ENCODE peak calls at places on chromosome 9, in ten cellular contexts. A is NCI-H1105 treated with DMSO at 0.1 percent for 48 hours; D is activated T-helper 1 cell treated with anti-CD3 and anti-CD28 coated beads, Interleukin-2, amount 50 U/mL, for 16 hours; T is stimulated activated CD8-positive, alpha-beta memory T cell treated with anti-CD3 and anti-CD28 coated beads, Interleukin-15, amount 100 ng/mL, for 24 hours; I is activated T-cell treated with anti-CD3 and anti-CD28 coated beads, Interleukin-2, amount 50 U/mL, for 72 hours; Q is left cardiac atrium; B is type B pancreatic cell; M is PC-3; C is hepatocyte; P is heart right ventricle. J is an unnamed sample.

GRCh38 chr9:69236188-69236587 is 62.1 kb downstream of the TJP2 start:
- DNase-seq in A (no peak), D (no peak), T (no peak), I (no peak), Q (no peak), B (no peak), M (no peak), C (no peak), P (no peak), J (no peak)

GRCh38 chr9:78626971-78627370 is 330.0 kb downstream of the PSAT1 start:
- DNase-seq in A (no peak), D (no peak), T (no peak), I (no peak), Q (no peak), B (no peak), M (no peak), C (no peak), P (no peak), J (no peak)

GRCh38 chr9:87685871-87686519 is 39.9 kb upstream of the CTSL start:
- DNase-seq in A (no peak), D (no peak), T (no peak), I (no peak), Q (peak), B (peak), M (no peak), C (no peak), P (no peak), J (no peak)

GRCh38 chr9:134564431-134565170 is 77.0 kb upstream of the COL5A1 start:
- DNase-seq in A (no peak), D (no peak), T (no peak), I (no peak), Q (no peak), B (no peak), M (peak), C (peak), P (no peak), J (no peak)

GRCh38 chr9:116174347-116174746 is 20.8 kb downstream of the PAPPA start:
- DNase-seq in A (no peak), D (no peak), T (no peak), I (no peak), Q (no peak), B (no peak), M (peak), C (peak), P (no peak), J (no peak)

GRCh38 chr9:116288658-116289057 is 135.1 kb downstream of the PAPPA start:
- DNase-seq in A (no peak), D (no peak), T (no peak), I (no peak), Q (no peak), B (no peak), M (peak), C (no peak), P (no peak), J (no peak)

GRCh38 chr9:122001491-122002201 is 91.5 kb downstream of the TTLL11 start:
- DNase-seq in A (no peak), D (no peak), T (no peak), I (no peak), Q (peak), B (peak), M (no peak), C (no peak), P (peak), J (no peak)

GRCh38 chr9:132887181-132888120 is 8.8 kb downstream of the SPACA9 start:
- DNase-seq in A (no peak), D (no peak), T (no peak), I (no peak), Q (no peak), B (no peak), M (no peak), C (no peak), P (no peak), J (no peak)

GRCh38 chr9:30967484-30967883 is 1417.0 kb upstream of the ACO1 start:
- DNase-seq in A (no peak), D (no peak), T (no peak), I (no peak), Q (no peak), B (no peak), M (peak), C (peak), P (no peak), J (no peak)

GRCh38 chr9:25702536-25702935 is 24.3 kb upstream of the TUSC1 start:
- DNase-seq in A (no peak), D (no peak), T (no peak), I (no peak), Q (no peak), B (no peak), M (no peak), C (no peak), P (no peak), J (no peak)